ENCODE peak calls at places on chromosomes 11 and 22, in five cellular contexts. One of them, this sample, is unnamed.

GRCh38 chr11:67238894-67239794 is 27.1 kb upstream of the GRK2 start:
- DNase-seq in BJ: no peak
- DNase-seq in Calu3: no peak
- DNase-seq in GM13976: no peak
- DNase-seq in progenitor cell of endocrine pancreas: no peak
- DNase-seq in this sample: no peak

GRCh38 chr11:79335681-79336080 is 105.1 kb downstream of the TENM4 start:
- DNase-seq in BJ: no peak
- DNase-seq in Calu3: no peak
- DNase-seq in GM13976: no peak
- DNase-seq in progenitor cell of endocrine pancreas: no peak
- DNase-seq in this sample: no peak

GRCh38 chr11:91921974-91922373 is 302.6 kb upstream of the FAT3 start:
- DNase-seq in BJ: no peak
- DNase-seq in Calu3: peak
- DNase-seq in GM13976: no peak
- DNase-seq in progenitor cell of endocrine pancreas: no peak
- DNase-seq in this sample: peak

GRCh38 chr22:40345801-40346177 is 511 bp upstream of the ADSL start:
- DNase-seq in BJ: no peak
- DNase-seq in Calu3: no peak
- DNase-seq in GM13976: peak
- DNase-seq in progenitor cell of endocrine pancreas: no peak
- DNase-seq in this sample: no peak

GRCh38 chr11:20026629-20027545 is 133.4 kb downstream of the DBX1 start:
- DNase-seq in BJ: no peak
- DNase-seq in Calu3: peak
- DNase-seq in GM13976: no peak
- DNase-seq in progenitor cell of endocrine pancreas: peak
- DNase-seq in this sample: no peak

GRCh38 chr22:18152519-18152918 is 2.5 kb downstream of the USP18 start:
- DNase-seq in BJ: no peak
- DNase-seq in Calu3: no peak
- DNase-seq in GM13976: peak
- DNase-seq in progenitor cell of endocrine pancreas: no peak
- DNase-seq in this sample: no peak

GRCh38 chr11:97502201-97502600 is 1112.4 kb downstream of the JRKL start:
- DNase-seq in BJ: no peak
- DNase-seq in Calu3: no peak
- DNase-seq in GM13976: no peak
- DNase-seq in progenitor cell of endocrine pancreas: no peak
- DNase-seq in this sample: no peak

GRCh38 chr11:80669620-80670019 is 1228.8 kb upstream of the TENM4 start:
- DNase-seq in BJ: no peak
- DNase-seq in Calu3: no peak
- DNase-seq in GM13976: no peak
- DNase-seq in progenitor cell of endocrine pancreas: no peak
- DNase-seq in this sample: no peak

GRCh38 chr11:59283825-59284772 is 71.4 kb upstream of the MPEG1 start:
- DNase-seq in BJ: no peak
- DNase-seq in Calu3: peak
- DNase-seq in GM13976: peak
- DNase-seq in progenitor cell of endocrine pancreas: no peak
- DNase-seq in this sample: peak

GRCh38 chr11:16418698-16419097 is 62.4 kb upstream of the SOX6 start:
- DNase-seq in BJ: no peak
- DNase-seq in Calu3: no peak
- DNase-seq in GM13976: no peak
- DNase-seq in progenitor cell of endocrine pancreas: no peak
- DNase-seq in this sample: no peak

GRCh38 chr11:64522036-64522435 is 69.0 kb upstream of the SLC22A12 start:
- DNase-seq in BJ: no peak
- DNase-seq in Calu3: no peak
- DNase-seq in GM13976: no peak
- DNase-seq in progenitor cell of endocrine pancreas: no peak
- DNase-seq in this sample: no peak

GRCh38 chr11:1939006-1939626 is 8.0 kb upstream of the MRPL23 start:
- DNase-seq in BJ: no peak
- DNase-seq in Calu3: no peak
- DNase-seq in GM13976: peak
- DNase-seq in progenitor cell of endocrine pancreas: peak
- DNase-seq in this sample: no peak

GRCh38 chr22:46038516-46039430 is 61.8 kb upstream of the WNT7B start:
- DNase-seq in BJ: no peak
- DNase-seq in Calu3: no peak
- DNase-seq in GM13976: no peak
- DNase-seq in progenitor cell of endocrine pancreas: no peak
- DNase-seq in this sample: no peak

GRCh38 chr11:117381481-117381880 is 53.8 kb downstream of the CEP164 start:
- DNase-seq in BJ: no peak
- DNase-seq in Calu3: no peak
- DNase-seq in GM13976: no peak
- DNase-seq in progenitor cell of endocrine pancreas: no peak
- DNase-seq in this sample: no peak

DNA sequence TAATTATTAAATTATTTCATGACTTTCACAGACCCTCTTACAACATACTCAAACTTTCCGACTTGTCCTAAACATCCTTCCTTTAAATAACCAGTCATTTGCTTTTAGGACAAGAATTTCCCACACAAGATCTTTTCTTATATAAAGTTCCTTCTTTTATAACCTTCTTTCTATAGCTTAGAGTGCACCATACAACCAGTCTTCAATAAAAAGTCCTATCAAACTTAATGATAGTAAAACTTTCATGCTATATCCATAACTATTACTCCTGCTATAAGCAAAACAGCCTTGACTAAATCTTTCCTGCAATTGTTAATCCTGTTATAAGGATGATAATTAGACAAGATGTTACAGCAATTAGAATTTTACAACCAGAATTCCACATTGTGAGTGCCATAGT is 47.4 kb downstream of the ZNF280B start:
- DNase-seq in BJ: no peak
- DNase-seq in Calu3: no peak
- DNase-seq in GM13976: no peak
- DNase-seq in progenitor cell of endocrine pancreas: no peak
- DNase-seq in this sample: no peak
- TF ChIP-seq CTCF in BJ: no peak
- TF ChIP-seq CTCF in Calu3: no peak
- TF ChIP-seq CTCF in GM13976: no peak
- TF ChIP-seq CTCF in progenitor cell of endocrine pancreas: no peak
- TF ChIP-seq CTCF in this sample: no peak

GRCh38 chr11:46677991-46678740 is 22.3 kb downstream of the ARHGAP1 start:
- DNase-seq in BJ: no peak
- DNase-seq in Calu3: no peak
- DNase-seq in GM13976: no peak
- DNase-seq in progenitor cell of endocrine pancreas: no peak
- DNase-seq in this sample: no peak
- TF ChIP-seq CTCF in BJ: no peak
- TF ChIP-seq CTCF in Calu3: no peak
- TF ChIP-seq CTCF in GM13976: no peak
- TF ChIP-seq CTCF in progenitor cell of endocrine pancreas: no peak
- TF ChIP-seq CTCF in this sample: peak

GRCh38 chr22:30247561-30247960 is 1.0 kb upstream of the LIF start:
- DNase-seq in BJ: no peak
- DNase-seq in Calu3: no peak
- DNase-seq in GM13976: no peak
- DNase-seq in progenitor cell of endocrine pancreas: no peak
- DNase-seq in this sample: no peak

GRCh38 chr22:30247974-30248373 is 1.4 kb upstream of the LIF start:
- DNase-seq in BJ: no peak
- DNase-seq in Calu3: peak
- DNase-seq in GM13976: no peak
- DNase-seq in progenitor cell of endocrine pancreas: no peak
- DNase-seq in this sample: no peak

GRCh38 chr22:30246962-30247376 is 410 bp upstream of the LIF start:
- DNase-seq in BJ: no peak
- DNase-seq in Calu3: peak
- DNase-seq in GM13976: no peak
- DNase-seq in progenitor cell of endocrine pancreas: no peak
- DNase-seq in this sample: no peak

GRCh38 chr22:30245181-30245984 is 1.2 kb downstream of the LIF start:
- DNase-seq in BJ: no peak
- DNase-seq in Calu3: no peak
- DNase-seq in GM13976: peak
- DNase-seq in progenitor cell of endocrine pancreas: no peak
- DNase-seq in this sample: no peak

GRCh38 chr22:30245985-30246901 is at the start of gene LIF:
- DNase-seq in BJ: no peak
- DNase-seq in Calu3: peak
- DNase-seq in GM13976: peak
- DNase-seq in progenitor cell of endocrine pancreas: peak
- DNase-seq in this sample: no peak
- TF ChIP-seq CTCF in BJ: no peak
- TF ChIP-seq CTCF in Calu3: no peak
- TF ChIP-seq CTCF in GM13976: peak
- TF ChIP-seq CTCF in progenitor cell of endocrine pancreas: peak
- TF ChIP-seq CTCF in this sample: no peak

DNA sequence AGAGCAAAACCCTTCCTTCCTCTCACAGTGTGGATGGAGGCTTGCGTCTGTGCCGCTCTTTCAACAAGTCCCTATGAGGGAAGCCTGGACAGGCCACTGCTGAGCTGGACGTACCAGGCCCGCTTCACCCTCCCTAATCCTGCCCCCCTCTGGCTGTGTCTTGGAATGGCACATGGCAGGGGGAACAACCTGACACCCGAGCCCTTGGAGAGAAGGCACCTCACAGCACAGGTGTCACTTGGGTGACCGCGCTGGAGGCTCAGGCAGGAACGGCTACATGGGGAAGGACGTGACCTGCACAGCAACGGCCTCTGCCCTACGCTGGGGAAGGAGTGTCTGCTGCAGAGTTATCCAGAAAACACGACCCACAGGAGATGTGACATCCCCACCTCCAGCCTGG is 11.0 kb downstream of the CARS1 start:
- DNase-seq in BJ: no peak
- DNase-seq in Calu3: no peak
- DNase-seq in GM13976: no peak
- DNase-seq in progenitor cell of endocrine pancreas: no peak
- DNase-seq in this sample: no peak
- TF ChIP-seq CTCF in BJ: peak
- TF ChIP-seq CTCF in Calu3: no peak
- TF ChIP-seq CTCF in GM13976: no peak
- TF ChIP-seq CTCF in progenitor cell of endocrine pancreas: no peak
- TF ChIP-seq CTCF in this sample: peak

DNA sequence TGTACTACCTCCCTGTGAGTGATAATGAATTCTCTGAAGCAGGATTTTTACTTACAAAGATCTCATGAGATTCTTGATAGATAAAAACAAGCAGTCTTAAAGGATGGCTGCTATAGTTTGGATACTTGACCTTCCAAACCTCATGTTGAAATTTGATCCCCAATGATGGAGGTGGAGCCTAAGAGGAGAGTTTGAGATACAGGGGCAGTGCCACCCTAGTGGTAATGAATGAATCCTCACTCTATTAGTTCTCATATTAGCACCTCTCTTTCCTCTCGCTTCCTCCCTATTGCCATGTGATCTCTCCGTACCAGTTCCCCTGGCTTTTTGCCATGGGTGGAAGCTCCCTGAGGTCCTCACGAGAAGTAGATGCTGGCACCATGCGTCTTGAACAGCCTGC is 37.9 kb upstream of the OR8B8 start:
- DNase-seq in BJ: no peak
- DNase-seq in Calu3: no peak
- DNase-seq in GM13976: no peak
- DNase-seq in progenitor cell of endocrine pancreas: no peak
- DNase-seq in this sample: no peak
- TF ChIP-seq CTCF in BJ: no peak
- TF ChIP-seq CTCF in Calu3: no peak
- TF ChIP-seq CTCF in GM13976: no peak
- TF ChIP-seq CTCF in progenitor cell of endocrine pancreas: no peak
- TF ChIP-seq CTCF in this sample: no peak

GRCh38 chr22:20523118-20523983 is 15.9 kb downstream of the MED15 start:
- DNase-seq in BJ: no peak
- DNase-seq in Calu3: no peak
- DNase-seq in GM13976: no peak
- DNase-seq in progenitor cell of endocrine pancreas: no peak
- DNase-seq in this sample: no peak
- TF ChIP-seq CTCF in BJ: no peak
- TF ChIP-seq CTCF in Calu3: no peak
- TF ChIP-seq CTCF in GM13976: no peak
- TF ChIP-seq CTCF in progenitor cell of endocrine pancreas: no peak
- TF ChIP-seq CTCF in this sample: no peak

GRCh38 chr11:45147017-45147728 is 734 bp downstream of the PRDM11 start:
- DNase-seq in BJ: peak
- DNase-seq in Calu3: peak
- DNase-seq in GM13976: peak
- DNase-seq in progenitor cell of endocrine pancreas: peak
- DNase-seq in this sample: peak
- TF ChIP-seq CTCF in BJ: no peak
- TF ChIP-seq CTCF in Calu3: no peak
- TF ChIP-seq CTCF in GM13976: no peak
- TF ChIP-seq CTCF in progenitor cell of endocrine pancreas: no peak
- TF ChIP-seq CTCF in this sample: no peak

DNA sequence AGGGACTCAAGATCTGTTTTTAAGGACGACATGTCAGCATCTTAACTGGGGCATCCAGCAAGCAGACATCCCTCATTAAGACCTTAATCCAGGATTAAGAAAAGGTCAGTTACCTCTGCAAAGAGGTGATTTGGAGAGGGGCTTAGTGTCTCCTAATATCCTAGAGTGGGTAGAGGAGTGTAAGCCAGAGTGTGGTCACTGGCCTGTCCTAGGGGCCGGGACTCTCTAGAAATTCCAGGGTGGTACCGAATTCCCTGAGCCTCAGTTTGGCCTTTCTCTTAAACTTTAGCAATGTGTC is 103.9 kb downstream of the SCN3B start:
- DNase-seq in BJ: no peak
- DNase-seq in Calu3: no peak
- DNase-seq in GM13976: no peak
- DNase-seq in progenitor cell of endocrine pancreas: no peak
- DNase-seq in this sample: no peak
- TF ChIP-seq CTCF in BJ: no peak
- TF ChIP-seq CTCF in Calu3: no peak
- TF ChIP-seq CTCF in GM13976: no peak
- TF ChIP-seq CTCF in progenitor cell of endocrine pancreas: no peak
- TF ChIP-seq CTCF in this sample: no peak

GRCh38 chr11:114610984-114611944 is 15.7 kb upstream of the NXPE4 start:
- DNase-seq in BJ: no peak
- DNase-seq in Calu3: no peak
- DNase-seq in GM13976: no peak
- DNase-seq in progenitor cell of endocrine pancreas: no peak
- DNase-seq in this sample: no peak
- TF ChIP-seq CTCF in BJ: no peak
- TF ChIP-seq CTCF in Calu3: no peak
- TF ChIP-seq CTCF in GM13976: no peak
- TF ChIP-seq CTCF in progenitor cell of endocrine pancreas: no peak
- TF ChIP-seq CTCF in this sample: no peak